ENCODE peak calls at places on chromosomes 2 and 18, in five cellular contexts. F is body of pancreas, H is ovary, D is prostate gland, G is H54. Q is an unnamed sample.

GRCh38 chr2:75099521-75099922 is 99.8 kb downstream of the TACR1 start:
- DNase-seq in H (no peak), G (no peak), D (no peak), F (no peak), Q (no peak)

GRCh38 chr18:14971461-14972185 is 223.7 kb downstream of the ANKRD30B start:
- DNase-seq in H (no peak), D (no peak), F (no peak), G (no peak), Q (no peak)

GRCh38 chr2:68721482-68722071 is 13.0 kb upstream of the ARHGAP25 start:
- DNase-seq in H (no peak), D (no peak), F (no peak), G (no peak), Q (no peak)

GRCh38 chr2:96138146-96139145 is at the start of gene ASTL:
- DNase-seq in G (no peak), F (peak), D (no peak), H (no peak), Q (peak)

GRCh38 chr18:45222200-45222599 is 393.1 kb upstream of the SLC14A2 start:
- DNase-seq in D (no peak), G (no peak), F (no peak), H (no peak), Q (no peak)

GRCh38 chr2:60677376-60677775 is 78.7 kb upstream of the PAPOLG start:
- DNase-seq in G (no peak), H (no peak), D (peak), F (peak), Q (no peak)

GRCh38 chr18:6729247-6730091 is at the start of gene ARHGAP28:
- DNase-seq in G (peak), H (peak), D (peak), F (peak), Q (peak)

GRCh38 chr2:37349376-37349775 is 4.9 kb downstream of the QPCT start:
- DNase-seq in H (no peak), D (no peak), F (no peak), G (no peak), Q (no peak)

GRCh38 chr2:165793779-165794519 is at the start of gene GALNT3:
- DNase-seq in G (no peak), D (peak), H (peak), F (peak), Q (no peak)

GRCh38 chr2:197107291-197108269 is 181.1 kb upstream of the PGAP1 start:
- DNase-seq in D (no peak), H (no peak), G (no peak), F (no peak), Q (no peak)

GRCh38 chr2:80938463-80938862 is 633.9 kb upstream of the LRRTM1 start:
- DNase-seq in H (no peak), G (no peak), F (no peak), D (no peak), Q (no peak)

GRCh38 chr2:109218087-109218791 is 89.2 kb downstream of the SH3RF3 start:
- DNase-seq in F (no peak), G (no peak), D (no peak), H (no peak), Q (no peak)

GRCh38 chr2:28325567-28326468 is 66.8 kb upstream of the FOSL2 start:
- DNase-seq in H (no peak), F (no peak), G (peak), D (no peak), Q (no peak)

GRCh38 chr2:73085691-73086090 is 14.2 kb upstream of the SFXN5 start:
- DNase-seq in D (peak), F (peak), H (peak), G (peak), Q (peak)

GRCh38 chr2:174630097-174630496 is 32.5 kb upstream of the WIPF1 start:
- DNase-seq in F (no peak), G (no peak), H (no peak), D (no peak), Q (no peak)

GRCh38 chr2:129623783-129624182 is 355.7 kb upstream of the RAB6C start:
- DNase-seq in D (no peak), F (no peak), H (no peak), G (no peak), Q (no peak)

GRCh38 chr2:179790235-179790895 is 71.0 kb downstream of the ZNF385B start:
- DNase-seq in F (no peak), H (no peak), D (no peak), G (no peak), Q (no peak)

GRCh38 chr2:36653967-36654694 is 42.4 kb upstream of the VIT start:
- DNase-seq in F (no peak), H (no peak), G (no peak), D (no peak), Q (no peak)

GRCh38 chr2:109507828-109508227 is 105.9 kb downstream of the SEPTIN10 start:
- DNase-seq in G (no peak), F (no peak), H (no peak), D (no peak), Q (no peak)

GRCh38 chr18:29681578-29681977 is 1361.0 kb downstream of the DSC3 start:
- DNase-seq in D (no peak), F (no peak), G (no peak), H (no peak), Q (no peak)

GRCh38 chr2:86622878-86623548 is 652 bp downstream of the RNF103 start:
- DNase-seq in G (peak), H (peak), F (peak), D (peak), Q (peak)

GRCh38 chr18:23718243-23718720 is 29.0 kb downstream of the LAMA3 start:
- DNase-seq in H (no peak), F (no peak), D (no peak), G (no peak), Q (no peak)

GRCh38 chr2:186848873-186849578 is at the start of gene ZSWIM2:
- DNase-seq in F (peak), H (peak), D (peak), G (peak), Q (peak)

GRCh38 chr2:46601328-46601963 is 122.1 kb downstream of the TMEM247 start:
- DNase-seq in G (no peak), F (no peak), D (no peak), H (no peak), Q (peak)

GRCh38 chr2:228654707-228655106 is 473.2 kb upstream of the SPHKAP start:
- DNase-seq in H (no peak), G (no peak), F (no peak), D (no peak), Q (no peak)

GRCh38 chr2:202001826-202002225 is 31.8 kb upstream of the FZD7 start:
- DNase-seq in F (no peak), D (no peak), H (no peak), G (no peak), Q (no peak)

GRCh38 chr2:144715992-144716391 is 196.1 kb upstream of the ZEB2 start:
- DNase-seq in F (no peak), G (no peak), H (no peak), D (no peak), Q (peak)

GRCh38 chr2:205482399-205483065 is 199.8 kb upstream of the NRP2 start:
- DNase-seq in G (no peak), H (no peak), F (no peak), D (no peak), Q (no peak)

GRCh38 chr2:113217455-113218282 is 43.9 kb downstream of the PSD4 start:
- DNase-seq in F (peak), D (no peak), G (no peak), H (no peak), Q (no peak)

GRCh38 chr2:10721344-10722251 is at the start of gene ATP6V1C2:
- DNase-seq in H (no peak), F (peak), G (no peak), D (peak), Q (no peak)

GRCh38 chr18:46174317-46175039 is 70.3 kb downstream of the HAUS1 start:
- DNase-seq in H (no peak), F (peak), G (no peak), D (peak), Q (peak)

GRCh38 chr18:35578481-35578880 is 3.1 kb upstream of the GALNT1 start:
- DNase-seq in G (no peak), F (no peak), H (no peak), D (no peak), Q (no peak)

GRCh38 chr18:35582310-35582682 is 756 bp downstream of the GALNT1 start:
- DNase-seq in D (no peak), H (no peak), F (no peak), G (no peak), Q (peak)

GRCh38 chr18:35582899-35583558 is 1.5 kb downstream of the GALNT1 start:
- DNase-seq in H (no peak), D (peak), G (no peak), F (no peak), Q (peak)

GRCh38 chr18:35581555-35582309 is at the start of gene GALNT1:
- DNase-seq in H (peak), F (peak), G (peak), D (no peak), Q (peak)

DNA sequence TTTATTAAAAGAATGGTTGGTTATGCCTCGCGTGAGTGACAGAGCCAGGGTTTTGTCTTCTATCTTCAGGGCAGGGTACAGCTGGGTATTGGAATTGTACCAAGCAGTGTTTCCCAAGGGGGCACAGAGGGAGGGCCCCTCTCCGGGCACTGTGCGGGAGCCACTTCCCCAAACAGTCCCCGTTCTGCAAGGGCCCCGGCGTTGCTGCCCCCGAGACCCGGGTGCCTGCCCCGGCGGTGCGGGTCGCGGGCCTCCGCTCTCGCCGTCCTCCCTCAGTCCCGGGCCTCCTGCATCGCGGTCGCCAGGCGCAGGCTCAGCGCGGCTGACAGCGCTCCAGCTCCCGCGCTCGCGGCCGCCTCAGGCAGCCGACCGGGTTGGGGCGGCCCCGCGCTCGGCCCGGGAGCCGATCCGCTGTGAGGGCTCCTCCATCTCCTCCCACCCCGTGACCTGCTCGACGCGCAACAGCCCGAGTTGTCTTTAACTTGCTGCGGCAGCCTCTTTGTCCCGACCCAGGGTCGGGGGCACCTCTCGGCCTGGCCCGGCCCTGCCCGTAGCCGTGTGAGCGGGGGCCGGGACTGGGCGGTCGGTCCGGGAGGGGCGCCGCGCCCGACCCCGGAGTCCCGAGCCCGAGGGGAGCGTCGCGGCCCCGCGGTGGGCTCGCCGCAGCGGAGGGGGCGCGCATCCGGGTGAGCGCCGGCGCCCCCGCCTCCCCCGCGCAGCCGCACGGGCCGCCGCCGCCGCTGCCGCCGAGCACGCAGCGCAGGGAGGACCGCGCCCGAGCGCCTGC is 599 bp upstream of the GALNT1 start:
- DNase-seq in D (peak), H (peak), G (peak), F (peak), Q (peak)
- TF ChIP-seq POLR2A in D (peak), H (no peak), G (peak), F (peak), Q (peak)

GRCh38 chr2:207815254-207815653 is 45.5 kb upstream of the FZD5 start:
- DNase-seq in G (no peak), H (no peak), D (no peak), F (no peak), Q (no peak)
- TF ChIP-seq POLR2A in G (no peak), H (no peak), D (no peak), F (no peak), Q (no peak)

DNA sequence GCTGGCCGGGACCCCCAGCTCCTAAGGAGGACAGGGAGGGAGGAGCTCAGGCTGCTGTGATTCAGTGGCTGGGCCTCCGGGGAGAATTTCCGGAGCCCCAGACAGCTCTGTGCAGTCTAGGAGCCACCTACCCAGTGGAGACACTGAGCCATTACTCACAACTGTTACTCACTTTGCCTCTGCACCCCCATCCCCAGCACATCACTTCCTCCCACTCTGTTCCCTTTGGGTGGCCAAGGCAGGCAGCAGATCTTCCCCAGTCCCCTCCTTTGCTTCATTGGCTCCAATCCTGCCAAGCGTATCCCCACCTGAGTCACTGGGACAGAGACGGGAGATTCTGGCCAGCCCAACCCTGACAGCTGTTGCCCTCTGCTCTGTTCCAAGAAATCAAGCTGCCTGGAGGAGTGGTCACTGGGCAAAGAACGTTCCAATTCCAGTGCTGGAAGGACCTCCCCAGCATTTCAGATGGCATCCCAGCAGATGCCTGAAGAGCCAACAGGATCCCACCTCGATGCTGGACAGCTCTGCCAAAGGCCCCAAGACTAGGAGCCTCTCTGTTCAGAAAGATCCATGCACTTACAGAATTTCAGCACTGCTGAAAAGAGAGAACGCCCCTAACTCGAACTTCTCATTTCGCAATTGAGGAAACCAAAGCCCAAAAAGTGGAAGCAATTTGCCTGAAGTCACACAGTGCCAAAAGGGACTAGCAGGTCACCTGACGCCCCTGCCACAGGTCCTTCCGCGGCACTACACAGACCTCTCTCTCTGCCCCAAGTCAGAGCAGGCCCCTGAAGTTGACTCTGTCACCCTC is 68.3 kb downstream of the TNS1 start:
- DNase-seq in H (no peak), G (peak), D (no peak), F (no peak), Q (no peak)
- TF ChIP-seq POLR2A in H (no peak), G (no peak), D (peak), F (no peak), Q (no peak)

DNA sequence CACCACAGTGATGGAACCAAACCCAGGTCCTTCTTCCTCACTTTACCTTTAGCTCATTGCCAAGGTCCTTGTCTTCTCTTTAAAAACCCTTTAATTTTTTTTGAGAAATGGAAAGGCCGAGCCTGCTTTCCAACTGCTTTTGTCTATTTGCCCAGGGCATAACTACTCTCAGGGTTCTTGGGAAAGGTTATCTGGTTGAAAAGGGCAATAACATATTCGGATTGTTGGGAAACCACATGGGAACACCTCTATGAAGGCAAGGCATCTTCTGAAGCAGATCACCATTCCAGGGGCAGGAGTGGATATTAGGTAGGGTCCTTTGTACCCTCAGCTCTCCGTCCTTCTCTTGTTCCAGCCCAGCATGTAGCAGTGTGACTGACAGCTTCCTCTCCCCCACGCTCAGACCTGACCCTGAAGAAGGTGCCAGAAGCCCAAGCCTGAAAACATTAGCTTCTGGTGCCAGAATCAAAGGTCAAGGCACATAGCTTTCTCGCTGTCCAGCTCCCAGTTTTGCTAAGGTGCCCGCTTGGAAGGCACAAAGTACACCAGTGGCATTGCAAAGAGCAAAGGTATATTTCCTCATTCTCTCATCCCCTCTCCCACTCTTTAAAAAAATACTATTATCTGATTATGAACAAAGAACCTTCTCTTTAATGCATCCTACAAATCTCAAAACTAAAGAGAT is 123.2 kb upstream of the LINC00305 start:
- DNase-seq in G (no peak), D (no peak), H (no peak), F (no peak), Q (no peak)
- TF ChIP-seq POLR2A in G (no peak), D (no peak), H (no peak), F (no peak), Q (no peak)